ENCODE peak calls at places on chromosomes 13 and 19, in eight cellular contexts. Q is CD8-positive, alpha-beta memory T cell; D is adrenal gland; X is PC-9; O is aorta; H is esophagus squamous epithelium; A is tibial nerve; G is body of pancreas. N is an unnamed sample.

GRCh38 chr13:46648166-46648607 is 95.2 kb downstream of the LRCH1 start:
- DNase-seq in H (no peak), A (no peak), D (peak; percentile 19), G (peak; percentile 66), Q (no peak), X (no peak), O (no peak), N (no peak)

GRCh38 chr19:42301646-42302204 is at the start of gene PRR19:
- DNase-seq in Q (no peak), H (no peak), X (no peak), D (no peak), O (peak; percentile 45), G (no peak), A (no peak), N (no peak)

GRCh38 chr13:49560270-49561063 is 24.9 kb downstream of the RCBTB1 start:
- DNase-seq in A (no peak), H (no peak), Q (peak; percentile 32), X (no peak), G (peak; percentile 81), O (no peak), D (peak; percentile 45), N (no peak)

GRCh38 chr19:54035215-54036178 is 28.2 kb downstream of the VSTM1 start:
- DNase-seq in X (peak; percentile 75), A (no peak), G (no peak), D (no peak), O (no peak), H (no peak), Q (no peak), N (no peak)

GRCh38 chr19:38669532-38669931 is 22.1 kb downstream of the ACTN4 start:
- DNase-seq in A (no peak), H (no peak), Q (peak; percentile 27), X (no peak), O (peak; percentile 50), D (no peak), G (no peak), N (no peak)

GRCh38 chr19:12994701-12995595 is at the start of gene NFIX:
- DNase-seq in O (peak; percentile 81), A (peak; percentile 63), G (peak; percentile 75), H (no peak), D (peak; percentile 63), X (no peak), Q (peak; percentile 55), N (peak; percentile 66)

GRCh38 chr13:110108348-110109139 is 198.4 kb downstream of the COL4A1 start:
- DNase-seq in O (peak; percentile 86), G (peak; percentile 82), X (peak; percentile 88), Q (no peak), D (peak; percentile 88), A (peak; percentile 59), H (no peak), N (peak; percentile 91)

GRCh38 chr13:101624210-101624922 is 171.9 kb downstream of the ITGBL1 start:
- DNase-seq in O (no peak), H (no peak), D (no peak), Q (no peak), A (no peak), X (peak; percentile 40), G (no peak), N (no peak)

GRCh38 chr19:18416778-18417249 is 2.4 kb upstream of the SSBP4 start:
- DNase-seq in A (peak; percentile 92), H (no peak), X (peak; percentile 68), G (peak; percentile 87), D (peak; percentile 80), O (peak; percentile 97), Q (peak; percentile 45), N (peak; percentile 96)

GRCh38 chr13:85492283-85492682 is 306.9 kb downstream of the SLITRK6 start:
- DNase-seq in X (no peak), O (no peak), H (no peak), Q (no peak), G (no peak), A (no peak), D (no peak), N (no peak)

GRCh38 chr19:16402076-16402475 is 69.7 kb downstream of the EPS15L1 start:
- DNase-seq in X (no peak), D (no peak), O (peak; percentile 13), A (no peak), G (no peak), H (no peak), Q (no peak), N (no peak)

GRCh38 chr13:50129065-50129922 is 114.0 kb downstream of the KCNRG start:
- DNase-seq in Q (no peak), O (peak; percentile 50), A (peak; percentile 54), H (no peak), D (no peak), G (no peak), X (no peak), N (peak; percentile 75)

GRCh38 chr19:41734156-41734555 is 21.2 kb upstream of the CEACAM6 start:
- DNase-seq in Q (no peak), D (no peak), X (no peak), A (no peak), O (no peak), H (no peak), G (no peak), N (no peak)

GRCh38 chr19:3073159-3073563 is 10.9 kb upstream of the TLE5 start:
- DNase-seq in G (peak; percentile 48), A (no peak), H (no peak), O (no peak), D (peak; percentile 55), X (peak; percentile 55), Q (no peak), N (no peak)

GRCh38 chr19:43560687-43561086 is 14.6 kb downstream of the XRCC1 start:
- DNase-seq in A (no peak), O (no peak), G (no peak), Q (no peak), D (no peak), H (no peak), X (no peak), N (no peak)

GRCh38 chr13:27997904-27998522 is 9.5 kb upstream of the URAD start:
- DNase-seq in G (peak; percentile 68), H (no peak), O (peak; percentile 59), Q (no peak), X (no peak), A (no peak), D (no peak), N (no peak)

GRCh38 chr13:50543767-50544166 is 299.7 kb downstream of the DLEU7 start:
- DNase-seq in A (no peak), H (no peak), O (peak; percentile 43), G (no peak), D (no peak), Q (no peak), X (no peak), N (no peak)

GRCh38 chr13:53885997-53886396 is 857.4 kb downstream of the OLFM4 start:
- DNase-seq in Q (no peak), A (no peak), O (no peak), X (no peak), D (no peak), G (no peak), H (no peak), N (no peak)

GRCh38 chr13:48515732-48516131 is 17.1 kb downstream of the RCBTB2 start:
- DNase-seq in O (no peak), A (no peak), H (no peak), D (no peak), X (no peak), Q (no peak), G (no peak), N (no peak)
- H3K27ac ChIP-seq in O (no peak overlapping the region), A (no peak overlapping the region), H (peak overlapping the region; percentile 26), D (no peak overlapping the region), X (no peak overlapping the region), Q (no peak overlapping the region), G (no peak overlapping the region), N (no peak overlapping the region)

GRCh38 chr13:66860868-66861447 is 369.2 kb downstream of the PCDH9 start:
- DNase-seq in X (no peak), G (no peak), H (no peak), O (no peak), A (no peak), D (no peak), Q (no peak), N (no peak)

GRCh38 chr13:66859934-66860867 is 369.9 kb downstream of the PCDH9 start:
- DNase-seq in O (no peak), G (no peak), X (no peak), A (no peak), H (no peak), D (no peak), Q (no peak), N (no peak)

GRCh38 chr13:66859078-66859477 is 371.1 kb downstream of the PCDH9 start:
- DNase-seq in Q (no peak), X (no peak), A (no peak), G (no peak), H (no peak), D (no peak), O (no peak), N (no peak)

DNA sequence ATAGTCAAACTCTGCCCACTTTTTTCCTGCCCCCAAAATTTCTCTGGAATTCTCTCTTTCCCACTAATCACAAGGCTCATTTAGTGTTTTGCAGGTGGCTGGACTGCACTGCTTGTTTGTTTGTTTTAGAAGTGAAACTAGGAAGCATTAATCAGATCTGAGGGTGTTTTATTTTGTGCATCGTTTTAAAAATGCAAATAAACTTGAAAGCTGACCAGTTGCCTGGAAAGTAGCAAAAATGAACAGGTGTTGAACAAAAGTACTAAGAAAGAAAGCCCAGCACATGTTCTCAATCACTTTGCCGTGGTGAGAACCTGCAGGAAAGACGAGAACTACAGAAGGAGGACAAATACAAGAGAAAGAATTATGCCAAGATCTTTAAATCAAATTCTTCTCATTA is 365.5 kb downstream of the PCDH9 start:
- DNase-seq in G (no peak), D (no peak), H (no peak), X (no peak), Q (no peak), A (no peak), O (no peak), N (no peak)
- H3K4me1 ChIP-seq in G (peaks cover 4% of the 10 kb centered on the region), D (no peaks in the 10 kb centered on the region), H (no peaks in the 10 kb centered on the region), X (no peaks in the 10 kb centered on the region), Q (no peaks in the 10 kb centered on the region), A (no peaks in the 10 kb centered on the region), O (no peaks in the 10 kb centered on the region), N (no peaks in the 10 kb centered on the region)

DNA sequence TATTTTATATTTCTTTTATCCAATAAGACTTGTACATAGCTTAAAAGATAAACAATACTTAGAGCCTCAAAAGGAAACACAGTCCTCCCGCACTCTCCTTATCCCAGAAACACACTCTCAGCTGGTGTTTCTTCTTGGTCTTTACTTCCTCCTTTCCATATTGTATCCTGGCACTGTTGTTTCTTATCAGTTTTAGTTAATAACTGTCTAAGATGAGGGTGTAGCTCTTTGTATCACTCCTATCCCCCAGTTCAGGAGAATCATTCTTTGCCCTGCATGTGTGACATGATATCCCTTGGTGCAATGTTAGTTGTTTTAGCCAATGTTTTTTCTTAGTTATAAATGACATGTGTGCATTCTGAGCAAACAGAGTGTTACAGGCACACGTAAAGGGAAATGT is 52.2 kb downstream of the ARHGEF7 start:
- DNase-seq in X (no peak), G (no peak), H (no peak), A (no peak), D (no peak), O (no peak), Q (no peak), N (no peak)
- H3K27ac ChIP-seq in X (no peak overlapping the region), G (no peak overlapping the region), H (no peak overlapping the region), A (no peak overlapping the region), D (no peak overlapping the region), O (no peak overlapping the region), Q (no peak overlapping the region), N (peak overlapping the region; percentile 12)

GRCh38 chr19:4519172-4519496 is 848 bp upstream of the PLIN4 start:
- DNase-seq in Q (no peak), D (no peak), A (no peak), X (no peak), G (no peak), H (no peak), O (no peak), N (no peak)
- H3K4me1 ChIP-seq in Q (no peaks in the 10 kb centered on the region), D (no peaks in the 10 kb centered on the region), A (no peaks in the 10 kb centered on the region), X (peaks cover 43% of the 10 kb centered on the region), G (peaks cover 9% of the 10 kb centered on the region), H (peaks cover 26% of the 10 kb centered on the region), O (no peaks in the 10 kb centered on the region), N (no peaks in the 10 kb centered on the region)

GRCh38 chr19:47741544-47742125 is 3.7 kb upstream of the NOP53 start:
- DNase-seq in G (no peak), D (no peak), A (no peak), X (no peak), Q (no peak), H (no peak), O (no peak), N (no peak)
- H3K27ac ChIP-seq in G (peak overlapping the region; percentile 99), D (no peak overlapping the region), A (peak overlapping the region; percentile 92), X (no peak overlapping the region), Q (no peak overlapping the region), H (peak overlapping the region; percentile 99), O (no peak overlapping the region), N (peak overlapping the region; percentile 94)